ENCODE peak calls at places on chromosomes 11 and 22, in seven cellular contexts. J is H4; R is A549; F is activated effector memory CD4-positive, alpha-beta T cell treated with anti-CD3 and anti-CD28 coated beads, Interleukin-2, amount 50 U/mL, for 16 hours; Z is fibroblast of pulmonary artery; C is mucosa of descending colon; Y is nucleus accumbens. S is an unnamed sample.

GRCh38 chr11:1824221-1825038 is 10.4 kb upstream of the SYT8 start:
- DNase-seq in F (no peak), R (no peak), C (no peak), Z (no peak), Y (no peak), J (no peak), S (no peak)

GRCh38 chr22:50269573-50270301 is 443 bp downstream of the MAPK11 start:
- DNase-seq in R (no peak), J (no peak), Y (no peak), Z (peak; percentile 45), C (peak; percentile 54), F (peak; percentile 81), S (no peak)

GRCh38 chr11:60744114-60744513 is 12.6 kb upstream of the MS4A15 start:
- DNase-seq in F (no peak), Z (no peak), J (no peak), R (no peak), Y (no peak), C (no peak), S (no peak)

GRCh38 chr11:9596926-9597325 is 23.5 kb downstream of the WEE1 start:
- DNase-seq in Y (no peak), F (no peak), J (no peak), R (no peak), C (no peak), Z (no peak), S (no peak)

GRCh38 chr11:111737877-111738205 is 28.3 kb downstream of the PPP2R1B start:
- DNase-seq in Y (no peak), Z (peak; percentile 74), C (no peak), F (no peak), J (no peak), R (no peak), S (no peak)

GRCh38 chr11:27317751-27318150 is 45.3 kb downstream of the CCDC34 start:
- DNase-seq in Z (peak; percentile 39), C (no peak), J (peak; percentile 42), R (peak; percentile 54), F (no peak), Y (no peak), S (no peak)

GRCh38 chr11:128246364-128247234 is 340.8 kb downstream of the ETS1 start:
- DNase-seq in R (no peak), J (no peak), F (no peak), C (no peak), Y (no peak), Z (peak; percentile 38), S (no peak)

GRCh38 chr11:37512156-37512780 is 914.2 kb upstream of the RAG2 start:
- DNase-seq in F (no peak), C (no peak), R (no peak), J (no peak), Y (no peak), Z (no peak), S (no peak)

GRCh38 chr22:30245181-30245984 is 1.2 kb downstream of the LIF start:
- DNase-seq in J (no peak), Y (no peak), F (no peak), R (no peak), C (peak; percentile 76), Z (no peak), S (no peak)

GRCh38 chr11:71342116-71342515 is 89.7 kb upstream of the SHANK2 start:
- DNase-seq in J (peak; percentile 19), Y (no peak), C (no peak), R (no peak), Z (no peak), F (peak; percentile 10), S (no peak)

GRCh38 chr11:468493-468892 is 18.4 kb downstream of the PTDSS2 start:
- DNase-seq in C (no peak), R (no peak), F (no peak), Y (no peak), J (no peak), Z (peak; percentile 15), S (no peak)

GRCh38 chr11:47731466-47731865 is 16.3 kb upstream of the AGBL2 start:
- DNase-seq in R (no peak), Z (no peak), C (no peak), F (no peak), J (no peak), Y (no peak), S (no peak)

GRCh38 chr22:35866646-35867045 is 149.0 kb downstream of the APOL5 start:
- DNase-seq in F (no peak), J (no peak), Z (peak; percentile 59), C (no peak), Y (no peak), R (no peak), S (no peak)

GRCh38 chr11:13328276-13328675 is 50.7 kb downstream of the BMAL1 start:
- DNase-seq in Z (no peak), F (no peak), C (no peak), Y (no peak), R (no peak), J (no peak), S (no peak)

GRCh38 chr22:36433318-36434231 is 45.8 kb upstream of the MYH9 start:
- DNase-seq in R (no peak), J (no peak), Y (no peak), Z (no peak), F (no peak), C (peak; percentile 81), S (no peak)

GRCh38 chr11:32888805-32889204 is 3.8 kb upstream of the QSER1 start:
- DNase-seq in R (no peak), Y (no peak), F (no peak), Z (peak; percentile 25), C (no peak), J (no peak), S (no peak)

GRCh38 chr11:43545610-43546009 is 134.9 kb upstream of the HSD17B12 start:
- DNase-seq in Z (no peak), J (no peak), R (no peak), C (no peak), F (no peak), Y (no peak), S (no peak)

S was measured in NCI-H460.